ENCODE peak calls at places on chromosome 18, in ten cellular contexts. One of them, this sample, is unnamed.

GRCh38 chr18:38951633-38952032 is 1386.0 kb upstream of the CELF4 start:
- DNase-seq in body of pancreas: no peak
- DNase-seq in heart right ventricle: no peak
- DNase-seq in HTR-8/SVneo: no peak
- DNase-seq in B cell: no peak
- DNase-seq in hepatocyte: no peak
- DNase-seq in stimulated activated CD8-positive, alpha-beta memory T cell treated with anti-CD3 and anti-CD28 coated beads, Interleukin-12 subunit alpha, Interleukin-12 subunit beta, amount 100 ng/mL, for 4 hours: no peak
- DNase-seq in NCI-H1105: no peak
- DNase-seq in pulmonary artery endothelial cell: no peak
- DNase-seq in KBM-7: no peak
- DNase-seq in this sample: no peak

GRCh38 chr18:32300914-32301313 is 111.1 kb downstream of the MEP1B start:
- DNase-seq in body of pancreas: no peak
- DNase-seq in pulmonary artery endothelial cell: no peak
- DNase-seq in KBM-7: no peak
- DNase-seq in stimulated activated CD8-positive, alpha-beta memory T cell treated with anti-CD3 and anti-CD28 coated beads, Interleukin-12 subunit alpha, Interleukin-12 subunit beta, amount 100 ng/mL, for 4 hours: no peak
- DNase-seq in NCI-H1105: no peak
- DNase-seq in heart right ventricle: no peak
- DNase-seq in hepatocyte: no peak
- DNase-seq in HTR-8/SVneo: no peak
- DNase-seq in B cell: no peak
- DNase-seq in this sample: no peak

GRCh38 chr18:50614838-50615237 is 55.0 kb downstream of the MAPK4 start:
- DNase-seq in hepatocyte: peak; percentile 52
- DNase-seq in heart right ventricle: no peak
- DNase-seq in NCI-H1105: no peak
- DNase-seq in HTR-8/SVneo: no peak
- DNase-seq in pulmonary artery endothelial cell: no peak
- DNase-seq in KBM-7: no peak
- DNase-seq in B cell: no peak
- DNase-seq in stimulated activated CD8-positive, alpha-beta memory T cell treated with anti-CD3 and anti-CD28 coated beads, Interleukin-12 subunit alpha, Interleukin-12 subunit beta, amount 100 ng/mL, for 4 hours: no peak
- DNase-seq in body of pancreas: peak; percentile 64
- DNase-seq in this sample: no peak

GRCh38 chr18:47403949-47404348 is 152.5 kb upstream of the SKOR2 start:
- DNase-seq in HTR-8/SVneo: no peak
- DNase-seq in stimulated activated CD8-positive, alpha-beta memory T cell treated with anti-CD3 and anti-CD28 coated beads, Interleukin-12 subunit alpha, Interleukin-12 subunit beta, amount 100 ng/mL, for 4 hours: no peak
- DNase-seq in body of pancreas: no peak
- DNase-seq in pulmonary artery endothelial cell: no peak
- DNase-seq in hepatocyte: no peak
- DNase-seq in NCI-H1105: no peak
- DNase-seq in KBM-7: no peak
- DNase-seq in B cell: no peak
- DNase-seq in heart right ventricle: no peak
- DNase-seq in this sample: no peak

GRCh38 chr18:45221363-45221762 is 393.9 kb upstream of the SLC14A2 start:
- DNase-seq in body of pancreas: no peak
- DNase-seq in NCI-H1105: no peak
- DNase-seq in heart right ventricle: no peak
- DNase-seq in pulmonary artery endothelial cell: no peak
- DNase-seq in HTR-8/SVneo: no peak
- DNase-seq in KBM-7: no peak
- DNase-seq in hepatocyte: no peak
- DNase-seq in stimulated activated CD8-positive, alpha-beta memory T cell treated with anti-CD3 and anti-CD28 coated beads, Interleukin-12 subunit alpha, Interleukin-12 subunit beta, amount 100 ng/mL, for 4 hours: no peak
- DNase-seq in B cell: no peak
- DNase-seq in this sample: no peak

GRCh38 chr18:77096936-77097886 is 35.4 kb downstream of the MBP start:
- DNase-seq in NCI-H1105: peak; percentile 17
- DNase-seq in hepatocyte: no peak
- DNase-seq in B cell: no peak
- DNase-seq in HTR-8/SVneo: no peak
- DNase-seq in pulmonary artery endothelial cell: no peak
- DNase-seq in body of pancreas: no peak
- DNase-seq in stimulated activated CD8-positive, alpha-beta memory T cell treated with anti-CD3 and anti-CD28 coated beads, Interleukin-12 subunit alpha, Interleukin-12 subunit beta, amount 100 ng/mL, for 4 hours: no peak
- DNase-seq in heart right ventricle: no peak
- DNase-seq in KBM-7: no peak
- DNase-seq in this sample: no peak

GRCh38 chr18:53426656-53427055 is 797.8 kb downstream of the MBD2 start:
- DNase-seq in HTR-8/SVneo: no peak
- DNase-seq in heart right ventricle: no peak
- DNase-seq in B cell: no peak
- DNase-seq in pulmonary artery endothelial cell: no peak
- DNase-seq in hepatocyte: no peak
- DNase-seq in NCI-H1105: no peak
- DNase-seq in stimulated activated CD8-positive, alpha-beta memory T cell treated with anti-CD3 and anti-CD28 coated beads, Interleukin-12 subunit alpha, Interleukin-12 subunit beta, amount 100 ng/mL, for 4 hours: no peak
- DNase-seq in body of pancreas: no peak
- DNase-seq in KBM-7: peak; percentile 0
- DNase-seq in this sample: no peak

GRCh38 chr18:31497711-31498449 is at the start of gene DSG2:
- DNase-seq in KBM-7: peak; percentile 62
- DNase-seq in heart right ventricle: peak; percentile 74
- DNase-seq in B cell: no peak
- DNase-seq in NCI-H1105: peak; percentile 39
- DNase-seq in stimulated activated CD8-positive, alpha-beta memory T cell treated with anti-CD3 and anti-CD28 coated beads, Interleukin-12 subunit alpha, Interleukin-12 subunit beta, amount 100 ng/mL, for 4 hours: no peak
- DNase-seq in body of pancreas: peak; percentile 88
- DNase-seq in pulmonary artery endothelial cell: no peak
- DNase-seq in hepatocyte: peak; percentile 91
- DNase-seq in HTR-8/SVneo: peak; percentile 44
- DNase-seq in this sample: no peak

GRCh38 chr18:73535189-73535588 is 612.4 kb downstream of the FBXO15 start:
- DNase-seq in body of pancreas: no peak
- DNase-seq in KBM-7: no peak
- DNase-seq in HTR-8/SVneo: no peak
- DNase-seq in NCI-H1105: no peak
- DNase-seq in stimulated activated CD8-positive, alpha-beta memory T cell treated with anti-CD3 and anti-CD28 coated beads, Interleukin-12 subunit alpha, Interleukin-12 subunit beta, amount 100 ng/mL, for 4 hours: no peak
- DNase-seq in B cell: no peak
- DNase-seq in heart right ventricle: no peak
- DNase-seq in pulmonary artery endothelial cell: no peak
- DNase-seq in hepatocyte: no peak
- DNase-seq in this sample: no peak

GRCh38 chr18:35076556-35076955 is 35.3 kb downstream of the MAPRE2 start:
- DNase-seq in body of pancreas: no peak
- DNase-seq in HTR-8/SVneo: peak; percentile 20
- DNase-seq in NCI-H1105: no peak
- DNase-seq in hepatocyte: no peak
- DNase-seq in pulmonary artery endothelial cell: peak; percentile 88
- DNase-seq in stimulated activated CD8-positive, alpha-beta memory T cell treated with anti-CD3 and anti-CD28 coated beads, Interleukin-12 subunit alpha, Interleukin-12 subunit beta, amount 100 ng/mL, for 4 hours: no peak
- DNase-seq in B cell: no peak
- DNase-seq in heart right ventricle: no peak
- DNase-seq in KBM-7: no peak
- DNase-seq in this sample: no peak

GRCh38 chr18:62435435-62436031 is 87.3 kb upstream of the ZCCHC2 start:
- DNase-seq in body of pancreas: no peak
- DNase-seq in hepatocyte: no peak
- DNase-seq in pulmonary artery endothelial cell: no peak
- DNase-seq in HTR-8/SVneo: no peak
- DNase-seq in NCI-H1105: no peak
- DNase-seq in KBM-7: no peak
- DNase-seq in heart right ventricle: no peak
- DNase-seq in B cell: no peak
- DNase-seq in stimulated activated CD8-positive, alpha-beta memory T cell treated with anti-CD3 and anti-CD28 coated beads, Interleukin-12 subunit alpha, Interleukin-12 subunit beta, amount 100 ng/mL, for 4 hours: no peak
- DNase-seq in this sample: no peak

GRCh38 chr18:8654482-8655451 is 45.5 kb downstream of the RAB12 start:
- DNase-seq in KBM-7: peak; percentile 41
- DNase-seq in heart right ventricle: no peak
- DNase-seq in HTR-8/SVneo: peak; percentile 42
- DNase-seq in stimulated activated CD8-positive, alpha-beta memory T cell treated with anti-CD3 and anti-CD28 coated beads, Interleukin-12 subunit alpha, Interleukin-12 subunit beta, amount 100 ng/mL, for 4 hours: no peak
- DNase-seq in pulmonary artery endothelial cell: no peak
- DNase-seq in hepatocyte: peak; percentile 27
- DNase-seq in body of pancreas: no peak
- DNase-seq in B cell: no peak
- DNase-seq in NCI-H1105: no peak
- DNase-seq in this sample: no peak

GRCh38 chr18:37913051-37913450 is 347.5 kb upstream of the CELF4 start:
- DNase-seq in body of pancreas: no peak
- DNase-seq in heart right ventricle: no peak
- DNase-seq in B cell: no peak
- DNase-seq in pulmonary artery endothelial cell: no peak
- DNase-seq in hepatocyte: no peak
- DNase-seq in HTR-8/SVneo: no peak
- DNase-seq in NCI-H1105: no peak
- DNase-seq in stimulated activated CD8-positive, alpha-beta memory T cell treated with anti-CD3 and anti-CD28 coated beads, Interleukin-12 subunit alpha, Interleukin-12 subunit beta, amount 100 ng/mL, for 4 hours: no peak
- DNase-seq in KBM-7: no peak
- DNase-seq in this sample: no peak

GRCh38 chr18:46034230-46034629 is 37.8 kb downstream of the PSTPIP2 start:
- DNase-seq in stimulated activated CD8-positive, alpha-beta memory T cell treated with anti-CD3 and anti-CD28 coated beads, Interleukin-12 subunit alpha, Interleukin-12 subunit beta, amount 100 ng/mL, for 4 hours: no peak
- DNase-seq in B cell: no peak
- DNase-seq in HTR-8/SVneo: no peak
- DNase-seq in body of pancreas: no peak
- DNase-seq in heart right ventricle: no peak
- DNase-seq in KBM-7: no peak
- DNase-seq in NCI-H1105: no peak
- DNase-seq in pulmonary artery endothelial cell: no peak
- DNase-seq in hepatocyte: no peak
- DNase-seq in this sample: no peak